ENCODE peak calls at places on chromosomes 5 and 9, in ten cellular contexts. F is sigmoid colon; E is Panc1; A is neuronal stem cell; Y is naive thymus-derived CD4-positive, alpha-beta T cell; Q is CD8-positive, alpha-beta memory T cell; L is gastrocnemius medialis; G is upper lobe of right lung; H is suprapubic skin; R is tibial artery. C is an unnamed sample.
A peak's percentile ranks its signal among the peaks of the same experiment; 100 is the strongest.

GRCh38 chr9:79571309-79572031 is at the start of gene TLE4:
- DNase-seq in F (peak; percentile 100), E (peak; percentile 95), A (peak; percentile 100), Y (peak; percentile 100), Q (peak; percentile 100), L (peak; percentile 100), G (peak; percentile 100), H (peak; percentile 100), R (peak; percentile 100), C (peak; percentile 98)

GRCh38 chr5:177304392-177305119 is 957 bp downstream of the PRELID1 start:
- DNase-seq in F (peak; percentile 63), E (no peak), A (no peak), Y (no peak), Q (peak; percentile 52), L (no peak), G (no peak), H (no peak), R (peak; percentile 55), C (no peak)

GRCh38 chr5:116990010-116990409 is 415.4 kb upstream of the SEMA6A start:
- DNase-seq in F (no peak), E (no peak), A (no peak), Y (no peak), Q (no peak), L (no peak), G (no peak), H (no peak), R (no peak), C (no peak)

GRCh38 chr5:2011481-2012411 is 129.0 kb upstream of the IRX4 start:
- DNase-seq in F (no peak), E (no peak), A (no peak), Y (no peak), Q (no peak), L (no peak), G (no peak), H (no peak), R (no peak), C (no peak)

GRCh38 chr9:34550016-34550680 is 27.4 kb upstream of the ENHO start:
- DNase-seq in F (peak; percentile 58), E (no peak), A (no peak), Y (no peak), Q (no peak), L (no peak), G (peak; percentile 46), H (no peak), R (peak; percentile 42), C (no peak)

GRCh38 chr9:133379153-133380086 is 3.3 kb downstream of the STKLD1 start:
- DNase-seq in F (no peak), E (no peak), A (no peak), Y (no peak), Q (no peak), L (no peak), G (no peak), H (no peak), R (no peak), C (no peak)

GRCh38 chr9:109320338-109320733 is 523 bp downstream of the EPB41L4B start:
- DNase-seq in F (no peak), E (no peak), A (peak; percentile 26), Y (no peak), Q (no peak), L (no peak), G (no peak), H (no peak), R (no peak), C (no peak)

GRCh38 chr5:54820346-54820745 is 165.0 kb downstream of the ESM1 start:
- DNase-seq in F (no peak), E (no peak), A (no peak), Y (no peak), Q (no peak), L (no peak), G (no peak), H (no peak), R (no peak), C (no peak)

GRCh38 chr5:132773114-132773513 is 3.9 kb downstream of the SEPTIN8 start:
- DNase-seq in F (peak; percentile 37), E (no peak), A (no peak), Y (no peak), Q (peak; percentile 38), L (no peak), G (no peak), H (no peak), R (no peak), C (no peak)

GRCh38 chr9:3794005-3794404 is 268.2 kb upstream of the RFX3 start:
- DNase-seq in F (no peak), E (no peak), A (peak; percentile 80), Y (no peak), Q (no peak), L (no peak), G (no peak), H (no peak), R (no peak), C (peak; percentile 2)

GRCh38 chr5:148290271-148291195 is 21.7 kb upstream of the SPINK7 start:
- DNase-seq in F (no peak), E (no peak), A (no peak), Y (no peak), Q (no peak), L (no peak), G (no peak), H (no peak), R (no peak), C (no peak)

GRCh38 chr9:93950619-93951601 is 4.2 kb downstream of the BARX1 start:
- DNase-seq in F (no peak), E (no peak), A (no peak), Y (no peak), Q (no peak), L (no peak), G (peak; percentile 75), H (no peak), R (no peak), C (no peak)

DNA sequence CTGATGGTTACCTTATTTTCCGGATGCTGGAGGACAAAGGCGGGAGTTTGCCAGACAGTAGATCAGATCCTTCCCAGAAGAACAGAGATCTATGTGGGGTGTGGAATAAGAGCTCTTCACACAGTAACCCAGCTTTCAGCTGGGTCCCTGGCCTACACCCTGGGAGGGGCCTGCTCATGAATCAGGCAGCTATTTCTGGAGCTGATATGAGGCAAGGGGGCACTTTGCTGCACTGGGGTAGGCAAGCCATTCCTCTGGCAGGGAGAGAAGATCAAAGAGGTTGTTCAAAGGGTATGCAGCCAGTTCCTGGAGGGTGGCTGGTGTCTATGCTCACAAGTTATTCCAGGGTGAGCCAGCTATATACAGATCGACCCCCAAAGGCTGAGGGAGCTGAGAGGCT is 48.6 kb downstream of the CYSTM1 start:
- DNase-seq in F (no peak), E (no peak), A (no peak), Y (no peak), Q (no peak), L (peak; percentile 61), G (no peak), H (no peak), R (no peak), C (no peak)
- H3K27ac ChIP-seq in F (no peak overlapping the region), E (no peak overlapping the region), A (no peak overlapping the region), Y (no peak overlapping the region), Q (no peak overlapping the region), L (peak overlapping the region; percentile 93), G (no peak overlapping the region), H (no peak overlapping the region), R (no peak overlapping the region), C (no peak overlapping the region)

DNA sequence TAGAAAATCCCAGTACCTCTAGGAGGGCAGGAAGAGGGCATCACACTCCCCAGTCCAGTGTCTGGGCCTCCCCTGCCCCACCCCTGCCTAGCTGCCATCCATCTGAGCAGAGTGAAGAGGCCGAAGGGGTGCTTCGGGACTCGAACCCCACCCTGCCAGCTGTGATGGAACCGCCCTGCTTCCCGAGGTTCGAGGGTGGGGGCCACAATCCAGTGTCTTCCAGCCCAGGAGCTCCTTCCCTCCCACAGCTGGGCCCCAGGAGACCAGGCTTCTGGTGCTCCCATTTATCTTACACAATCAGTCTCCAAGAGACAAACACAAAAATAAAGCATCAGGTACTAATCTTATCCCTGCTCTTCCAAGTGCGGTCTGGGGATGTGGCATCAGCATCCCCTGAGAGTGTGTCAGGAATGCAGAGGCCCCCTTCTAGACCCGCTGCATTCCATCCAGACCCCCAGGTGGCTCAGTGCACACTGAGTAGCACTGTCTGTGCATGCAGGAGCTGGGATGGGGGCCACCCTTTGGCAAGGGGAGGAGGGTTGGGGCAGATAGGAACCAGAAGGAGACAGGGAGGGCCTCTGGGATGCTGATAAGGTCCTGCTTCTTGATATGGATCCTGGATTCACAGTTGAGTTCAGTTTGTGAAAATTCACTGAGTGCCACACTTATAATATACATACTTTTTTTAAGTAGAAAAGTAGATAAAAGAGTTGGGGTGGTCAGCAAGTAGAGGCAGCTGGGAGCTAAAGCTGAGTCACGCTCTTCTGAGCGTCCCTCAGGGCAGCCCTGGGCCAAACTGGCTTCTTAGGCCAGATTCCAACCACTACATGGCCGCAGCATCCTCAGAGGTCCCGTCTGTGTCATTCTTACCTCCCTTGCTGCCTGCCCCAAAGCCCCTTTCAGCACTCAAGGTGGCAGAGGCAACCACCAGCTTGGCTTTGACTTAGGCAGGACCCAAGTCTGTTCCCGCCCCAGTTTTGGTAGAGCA is 123.1 kb upstream of the TBC1D2 start:
- DNase-seq in F (no peak), E (no peak), A (no peak), Y (no peak), Q (no peak), L (no peak), G (no peak), H (peak; percentile 35), R (no peak), C (no peak)
- H3K4me1 ChIP-seq in F (no peaks in the 10 kb centered on the region), E (no peaks in the 10 kb centered on the region), A (peaks cover 10% of the 10 kb centered on the region), Y (no peaks in the 10 kb centered on the region), Q (no peaks in the 10 kb centered on the region), L (no peaks in the 10 kb centered on the region), G (no peaks in the 10 kb centered on the region), H (no peaks in the 10 kb centered on the region), R (no peaks in the 10 kb centered on the region), C (peaks cover 2% of the 10 kb centered on the region)

GRCh38 chr9:130454812-130455325 is 10.1 kb downstream of the ASS1 start:
- DNase-seq in F (no peak), E (no peak), A (no peak), Y (no peak), Q (no peak), L (no peak), G (no peak), H (no peak), R (no peak), C (no peak)

GRCh38 chr9:130453487-130453886 is 8.7 kb downstream of the ASS1 start:
- DNase-seq in F (no peak), E (no peak), A (no peak), Y (no peak), Q (no peak), L (no peak), G (no peak), H (no peak), R (no peak), C (no peak)

GRCh38 chr9:130451509-130452388 is 7.0 kb downstream of the ASS1 start:
- DNase-seq in F (peak; percentile 97), E (no peak), A (no peak), Y (peak; percentile 9), Q (no peak), L (no peak), G (peak; percentile 91), H (peak; percentile 83), R (peak; percentile 91), C (no peak)

GRCh38 chr9:130452835-130453234 is 8.1 kb downstream of the ASS1 start:
- DNase-seq in F (no peak), E (no peak), A (no peak), Y (no peak), Q (no peak), L (no peak), G (no peak), H (no peak), R (no peak), C (no peak)

GRCh38 chr9:130454096-130454811 is 9.5 kb downstream of the ASS1 start:
- DNase-seq in F (no peak), E (no peak), A (no peak), Y (no peak), Q (no peak), L (no peak), G (no peak), H (no peak), R (no peak), C (no peak)
- H3K36me3 ChIP-seq in F (no peaks in the 10 kb centered on the region), E (no peaks in the 10 kb centered on the region), A (no peaks in the 10 kb centered on the region), Y (no peaks in the 10 kb centered on the region), Q (no peaks in the 10 kb centered on the region), L (no peaks in the 10 kb centered on the region), G (no peaks in the 10 kb centered on the region), H (peaks cover 7% of the 10 kb centered on the region), R (no peaks in the 10 kb centered on the region), C (no peaks in the 10 kb centered on the region)

GRCh38 chr9:131254107-131254491 is 22.2 kb downstream of the FAM78A start:
- DNase-seq in F (no peak), E (no peak), A (no peak), Y (no peak), Q (peak; percentile 44), L (peak; percentile 83), G (no peak), H (no peak), R (no peak), C (no peak)
- H3K27ac ChIP-seq in F (peak overlapping the region; percentile 40), E (no peak overlapping the region), A (peak overlapping the region; percentile 16), Y (peak overlapping the region; percentile 16), Q (no peak overlapping the region), L (peak overlapping the region; percentile 95), G (peak overlapping the region; percentile 47), H (peak overlapping the region; percentile 45), R (no peak overlapping the region), C (no peak overlapping the region)

C was measured in iPS DF 6.9.